ENCODE peak calls at places on chromosomes 12 and 14, in six cellular contexts. S is neuronal stem cell, O is H9, Q is mesenchymal stem cell, H is IMR-90, V is H1. Y is an unnamed sample.

GRCh38 chr14:24629521-24629920 is 4.5 kb downstream of the GZMB start:
- DNase-seq in H (no peak), O (no peak), Q (no peak), S (no peak), V (no peak), Y (no peak)

GRCh38 chr14:55102141-55102547 is 26.9 kb upstream of the LGALS3 start:
- DNase-seq in O (peak), V (no peak), S (no peak), Q (peak), H (peak), Y (no peak)

GRCh38 chr12:56087220-56087619 is 7.3 kb downstream of the ERBB3 start:
- DNase-seq in V (no peak), S (no peak), Q (no peak), O (no peak), H (no peak), Y (no peak)

GRCh38 chr14:99441157-99441870 is 39.3 kb downstream of the SETD3 start:
- DNase-seq in O (peak), Q (peak), S (no peak), V (peak), H (no peak), Y (no peak)

GRCh38 chr12:106581543-106582263 is 1.1 kb upstream of the RFX4 start:
- DNase-seq in S (peak), H (no peak), Q (peak), O (peak), V (peak), Y (no peak)

GRCh38 chr12:111431772-111432171 is 26.0 kb downstream of the SH2B3 start:
- DNase-seq in Q (peak), H (no peak), O (no peak), S (no peak), V (no peak), Y (no peak)

GRCh38 chr12:121915841-121916321 is 2.5 kb upstream of the CFAP251 start:
- DNase-seq in H (peak), V (no peak), S (peak), O (no peak), Q (peak), Y (no peak)

GRCh38 chr12:5428332-5429221 is 3.3 kb upstream of the NTF3 start:
- DNase-seq in S (peak), Q (peak), O (peak), V (peak), H (peak), Y (peak)

GRCh38 chr12:58833844-58834243 is 86.5 kb downstream of the LRIG3 start:
- DNase-seq in Q (no peak), O (no peak), V (no peak), S (no peak), H (no peak), Y (no peak)

GRCh38 chr14:53549956-53550355 is 396.8 kb upstream of the DDHD1 start:
- DNase-seq in H (no peak), O (no peak), S (no peak), V (no peak), Q (no peak), Y (peak)

GRCh38 chr12:115440438-115440837 is 756.5 kb upstream of the TBX3 start:
- DNase-seq in Q (peak), V (no peak), O (no peak), S (no peak), H (peak), Y (peak)

GRCh38 chr12:26523708-26524150 is 309.3 kb downstream of the ITPR2 start:
- DNase-seq in V (no peak), S (no peak), O (no peak), H (peak), Q (peak), Y (peak)

GRCh38 chr12:71950819-71951218 is 12.2 kb downstream of the TPH2 start:
- DNase-seq in H (no peak), S (no peak), O (no peak), V (no peak), Q (no peak), Y (no peak)

GRCh38 chr14:36664322-36665193 is 2.9 kb downstream of the PAX9 start:
- DNase-seq in O (no peak), H (no peak), S (no peak), Q (no peak), V (no peak), Y (no peak)

GRCh38 chr14:91609183-91609582 is 99.1 kb upstream of the PPP4R3A start:
- DNase-seq in H (no peak), V (no peak), O (no peak), Q (no peak), S (no peak), Y (no peak)

GRCh38 chr12:58388261-58388660 is 446.9 kb downstream of the ATP23 start:
- DNase-seq in V (no peak), H (no peak), S (no peak), Q (no peak), O (no peak), Y (no peak)

GRCh38 chr12:91805031-91805430 is 340.6 kb downstream of the BTG1 start:
- DNase-seq in H (no peak), V (no peak), O (no peak), S (no peak), Q (no peak), Y (no peak)

GRCh38 chr12:1925125-1925963 is 6.9 kb upstream of the CACNA2D4 start:
- DNase-seq in Q (no peak), V (peak), H (no peak), S (no peak), O (peak), Y (no peak)

GRCh38 chr12:59078027-59078426 is 157.7 kb upstream of the LRIG3 start:
- DNase-seq in O (no peak), V (no peak), H (no peak), Q (no peak), S (no peak), Y (no peak)

GRCh38 chr12:124567035-124567672 is at the start of gene NCOR2:
- DNase-seq in H (no peak), Q (no peak), S (no peak), V (peak), O (no peak), Y (no peak)

GRCh38 chr14:33210304-33210703 is 271.6 kb downstream of the NPAS3 start:
- DNase-seq in O (no peak), V (peak), Q (peak), H (peak), S (peak), Y (peak)

GRCh38 chr14:35333797-35334743 is 41.9 kb downstream of the PSMA6 start:
- DNase-seq in Q (no peak), V (peak), S (no peak), O (no peak), H (no peak), Y (no peak)

GRCh38 chr14:53144244-53144643 is 8.9 kb downstream of the DDHD1 start:
- DNase-seq in Q (peak), S (no peak), H (peak), O (no peak), V (no peak), Y (no peak)

GRCh38 chr12:80186727-80187217 is 87.4 kb downstream of the OTOGL start:
- DNase-seq in S (peak), V (no peak), Q (peak), O (peak), H (peak), Y (peak)

GRCh38 chr12:83641789-83642188 is 955.1 kb downstream of the TMTC2 start:
- DNase-seq in H (no peak), S (no peak), Q (no peak), O (no peak), V (no peak), Y (peak)

GRCh38 chr12:32413412-32413811 is 14.1 kb downstream of the FGD4 start:
- DNase-seq in O (no peak), Q (no peak), H (no peak), S (no peak), V (no peak), Y (no peak)

GRCh38 chr14:96114002-96114401 is 74.8 kb downstream of the C14orf132 start:
- DNase-seq in Q (no peak), S (no peak), O (no peak), H (no peak), V (no peak), Y (no peak)

GRCh38 chr12:97940629-97941028 is 478.0 kb downstream of the RMST start:
- DNase-seq in H (no peak), V (no peak), O (no peak), S (peak), Q (peak), Y (no peak)

GRCh38 chr12:80620281-80620680 is 87.2 kb upstream of the MYF6 start:
- DNase-seq in S (no peak), Q (no peak), O (no peak), H (no peak), V (no peak), Y (no peak)

GRCh38 chr12:5648692-5649338 is 216.9 kb downstream of the NTF3 start:
- DNase-seq in V (peak), S (peak), Q (peak), H (peak), O (peak), Y (no peak)

GRCh38 chr12:30753761-30754382 is 879 bp downstream of the CAPRIN2 start:
- DNase-seq in Q (peak), V (no peak), O (no peak), S (no peak), H (peak), Y (peak)

GRCh38 chr14:76706811-76707210 is 54.5 kb upstream of the VASH1 start:
- DNase-seq in H (no peak), O (no peak), V (peak), Q (no peak), S (no peak), Y (no peak)

GRCh38 chr14:73264080-73264895 is 27.0 kb downstream of the PAPLN start:
- DNase-seq in V (no peak), Q (no peak), O (no peak), H (no peak), S (no peak), Y (no peak)

GRCh38 chr12:44405267-44405666 is 470.8 kb downstream of the NELL2 start:
- DNase-seq in H (no peak), Q (no peak), V (no peak), O (peak), S (no peak), Y (no peak)

GRCh38 chr14:30608533-30609006 is 13.5 kb upstream of the SCFD1 start:
- DNase-seq in Q (peak), H (peak), O (no peak), V (no peak), S (no peak), Y (peak)

GRCh38 chr12:1533602-1534304 is 60.6 kb downstream of the FBXL14 start:
- DNase-seq in O (peak), H (peak), V (no peak), Q (no peak), S (no peak), Y (no peak)

GRCh38 chr12:99898645-99899044 is 86.1 kb downstream of the ANKS1B start:
- DNase-seq in O (no peak), H (no peak), S (no peak), Q (no peak), V (no peak), Y (no peak)
- H3K14ac ChIP-seq in O (no peak), H (no peak), S (no peak), Q (no peak), V (no peak), Y (no peak)

DNA sequence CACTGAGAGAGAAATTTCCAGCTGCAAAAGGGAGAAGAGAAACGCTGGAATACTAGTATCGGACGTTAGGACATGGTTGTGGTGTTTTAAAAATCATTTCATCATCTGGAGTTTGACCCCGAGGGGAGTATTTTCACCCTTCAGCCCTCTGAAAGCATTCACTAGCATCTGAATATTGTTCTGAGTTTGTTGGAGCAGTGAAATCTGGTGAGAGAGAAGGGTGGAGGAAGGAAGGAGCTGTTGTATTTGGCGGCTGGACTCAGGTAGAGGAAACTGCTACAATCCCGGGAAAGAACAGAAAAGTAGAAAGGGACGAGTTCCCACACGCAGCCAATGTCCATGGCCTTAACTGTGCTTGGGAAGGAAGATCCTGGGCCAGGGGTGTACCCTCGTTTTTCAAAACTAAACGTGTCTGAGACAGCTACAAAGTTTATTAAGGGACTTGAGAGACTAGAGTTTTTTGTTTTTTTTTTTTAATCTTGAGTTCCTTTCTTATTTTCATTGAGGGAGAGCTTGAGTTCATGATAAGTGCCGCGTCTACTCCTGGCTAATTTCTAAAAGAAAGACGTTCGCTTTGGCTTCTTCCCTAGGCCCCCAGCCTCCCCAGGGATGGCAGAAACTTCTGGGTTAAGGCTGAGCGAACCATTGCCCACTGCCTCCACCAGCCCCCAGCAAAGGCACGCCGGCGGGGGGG is 870 bp upstream of the CDKN1B start:
- DNase-seq in V (no peak), H (peak), S (no peak), Q (peak), O (no peak), Y (no peak)
- H3K23ac ChIP-seq in V (no peak), H (peak), S (no peak), Q (no peak), O (no peak), Y (no peak)

GRCh38 chr12:39393890-39394289 is 49.0 kb downstream of the KIF21A start:
- DNase-seq in V (no peak), H (no peak), O (peak), S (peak), Q (no peak), Y (no peak)
- H3K14ac ChIP-seq in V (no peak), H (no peak), O (no peak), S (no peak), Q (no peak), Y (no peak)

GRCh38 chr12:123266679-123267277 is 4.9 kb downstream of the CDK2AP1 start:
- DNase-seq in S (no peak), V (no peak), O (no peak), H (no peak), Q (no peak), Y (no peak)

GRCh38 chr12:123268850-123269249 is 2.8 kb downstream of the CDK2AP1 start:
- DNase-seq in Q (no peak), H (no peak), O (no peak), V (no peak), S (no peak), Y (no peak)

GRCh38 chr12:123269395-123269892 is 2.2 kb downstream of the CDK2AP1 start:
- DNase-seq in H (peak), Q (peak), S (peak), O (peak), V (peak), Y (no peak)

GRCh38 chr12:123267335-123267920 is 4.2 kb downstream of the CDK2AP1 start:
- DNase-seq in S (no peak), H (no peak), Q (no peak), V (no peak), O (no peak), Y (no peak)

DNA sequence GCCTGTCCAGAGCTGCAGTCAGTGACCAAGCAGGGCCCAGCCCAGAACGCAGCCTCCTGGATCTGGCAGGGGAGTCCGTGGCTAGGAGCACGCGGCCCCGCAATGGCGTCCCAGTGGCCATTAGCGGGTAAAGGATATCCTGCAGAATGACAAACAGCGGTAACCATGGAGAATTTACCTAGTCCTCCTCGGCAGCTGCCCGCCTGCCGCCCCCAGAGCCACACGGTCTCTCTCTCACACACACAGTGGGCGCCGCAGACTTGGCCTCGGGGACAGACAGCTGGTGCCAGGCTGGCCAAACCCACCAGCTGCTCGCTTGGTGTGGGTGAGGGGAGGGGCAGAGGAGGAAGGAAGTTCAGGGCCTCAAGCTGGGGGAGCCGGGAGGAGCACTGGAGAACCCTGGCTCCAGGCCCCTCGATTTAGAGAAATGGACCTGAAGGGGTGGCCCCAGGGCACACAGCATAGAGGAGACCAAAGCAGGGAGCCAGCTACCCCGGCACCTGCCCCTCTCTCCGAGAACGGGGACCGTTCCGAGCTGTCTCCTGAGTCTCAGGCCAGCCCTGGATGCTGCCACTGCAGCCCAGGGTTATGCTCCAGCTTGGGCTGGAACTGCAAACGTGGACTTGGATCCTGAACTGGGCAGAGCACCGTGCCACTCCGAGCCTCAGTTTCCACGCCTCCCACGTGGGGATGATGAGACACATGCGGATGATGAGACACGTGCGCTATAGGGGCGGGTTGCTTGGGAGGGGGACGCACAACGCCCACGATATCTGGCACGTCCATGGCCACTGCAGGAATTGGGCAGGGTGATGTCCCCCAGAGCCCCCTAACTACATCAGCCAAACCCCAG is 3.4 kb downstream of the CDK2AP1 start:
- DNase-seq in Q (no peak), S (no peak), H (no peak), O (no peak), V (no peak), Y (no peak)
- H3K23ac ChIP-seq in Q (no peak), S (peak), H (peak), O (no peak), V (no peak), Y (no peak)

DNA sequence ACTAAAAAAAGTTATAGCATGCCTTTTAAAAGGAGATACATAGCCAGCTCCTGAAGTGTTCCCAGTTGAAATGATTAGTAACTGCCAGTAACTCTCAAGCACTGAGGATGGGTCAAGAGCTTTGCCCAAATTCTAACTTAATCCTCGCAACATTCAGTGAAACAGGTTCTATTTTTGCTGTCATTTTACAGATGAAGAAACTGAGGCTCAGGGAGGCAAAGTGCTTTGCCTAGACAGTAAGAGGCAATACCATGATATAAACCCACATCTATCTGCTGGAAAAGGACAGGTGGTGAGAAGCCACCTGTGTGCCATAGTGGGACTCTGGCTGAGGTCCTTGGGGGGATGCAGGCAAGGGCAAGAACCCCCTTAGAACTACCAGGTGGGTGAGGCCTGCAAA is 8.8 kb downstream of the TESC start:
- DNase-seq in Q (no peak), V (no peak), S (no peak), H (no peak), O (no peak), Y (no peak)
- H3K14ac ChIP-seq in Q (no peak), V (no peak), S (no peak), H (no peak), O (no peak), Y (no peak)

DNA sequence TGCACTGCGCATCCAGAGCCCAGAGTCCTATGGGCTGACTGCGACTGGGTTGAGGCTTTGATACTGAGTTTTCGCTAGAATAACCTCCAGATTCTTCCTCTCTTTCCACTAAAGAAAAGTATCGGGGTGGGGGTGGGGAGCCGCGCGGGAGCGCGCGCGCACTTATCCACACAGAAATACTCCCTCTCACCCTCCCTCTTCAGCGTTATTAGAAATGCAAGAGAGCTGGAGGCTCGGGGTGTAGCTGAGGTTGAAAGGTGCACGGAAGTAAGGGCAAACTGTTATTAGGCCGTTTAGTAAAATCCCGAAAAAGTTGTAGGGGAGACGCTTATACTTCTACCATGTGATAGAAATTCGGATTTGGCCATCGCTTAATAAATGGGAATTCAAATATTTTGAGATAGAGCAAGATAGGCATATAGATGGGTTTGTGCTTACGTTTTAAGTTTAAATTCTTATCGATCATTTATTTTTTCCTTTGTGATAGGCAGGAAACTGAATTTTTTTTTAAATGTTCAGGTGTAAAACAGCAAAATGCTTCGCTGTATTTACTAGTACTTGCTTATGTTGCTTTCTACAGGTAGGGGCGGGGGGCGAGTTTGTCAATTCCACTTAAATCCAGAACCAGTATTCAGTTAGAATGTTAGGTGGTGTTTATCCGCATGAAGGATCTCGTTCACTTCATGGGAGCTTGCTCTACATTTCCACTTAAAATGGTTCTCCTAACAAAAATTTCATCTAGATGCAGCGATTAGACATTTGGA is 1.1 kb downstream of the ARHGAP5 start:
- DNase-seq in S (no peak), O (no peak), Q (peak), H (peak), V (no peak), Y (no peak)
- H3K23ac ChIP-seq in S (no peak), O (no peak), Q (no peak), H (peak), V (no peak), Y (no peak)

GRCh38 chr12:8905546-8905945 is 8.8 kb upstream of the PHC1 start:
- DNase-seq in O (peak), H (no peak), S (no peak), V (no peak), Q (no peak), Y (peak)
- H3K14ac ChIP-seq in O (no peak), H (no peak), S (no peak), V (no peak), Q (no peak), Y (no peak)

DNA sequence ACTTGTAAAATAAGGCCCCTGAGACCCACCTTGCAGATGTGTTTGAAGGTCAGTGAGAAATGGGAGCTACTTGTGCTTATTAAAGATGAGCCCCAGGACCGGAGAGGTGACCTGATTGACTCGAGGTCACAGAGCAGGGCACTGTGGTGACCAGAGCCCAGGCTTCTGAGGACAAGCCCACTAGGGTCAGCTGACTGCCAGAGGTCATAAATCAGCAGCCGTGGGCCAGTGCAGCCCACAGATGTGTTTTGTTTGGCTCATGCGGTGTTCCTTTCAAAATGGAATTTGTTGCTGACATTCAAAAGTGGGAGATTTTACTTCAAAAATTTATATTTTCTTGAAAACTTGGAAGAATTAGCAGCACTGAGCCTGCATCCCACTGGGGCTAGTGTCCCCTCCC is 24.5 kb downstream of the JDP2 start:
- DNase-seq in H (no peak), Q (no peak), O (no peak), S (no peak), V (no peak), Y (no peak)
- H3K23ac ChIP-seq in H (peak), Q (no peak), O (no peak), S (no peak), V (no peak), Y (no peak)